ENCODE peak calls at places on chromosomes 16 and 17, in nine cellular contexts. Z is IMR-90; L is HepG2; D is AG10803; U is CD8-positive, alpha-beta T cell; Q is fibroblast of mammary gland; F is heart left ventricle; H is OCI-LY7; R is fibroblast of lung. G is an unnamed sample.

GRCh38 chr17:80146121-80147034 is 550 bp downstream of the EIF4A3 start:
- DNase-seq in Z (peak), L (no peak), D (peak), U (peak), Q (no peak), F (peak), H (peak), R (peak), G (no peak)

GRCh38 chr16:82995927-82996441 is 369.2 kb downstream of the CDH13 start:
- DNase-seq in Z (peak), L (no peak), D (peak), U (no peak), Q (peak), F (no peak), H (no peak), R (peak), G (peak)

GRCh38 chr17:35373532-35373983 is at the start of gene SLFN11:
- DNase-seq in Z (peak), L (no peak), D (peak), U (peak), Q (peak), F (peak), H (no peak), R (peak), G (peak)

GRCh38 chr17:77363821-77364361 is 223.1 kb downstream of the SEC14L1 start:
- DNase-seq in Z (peak), L (peak), D (no peak), U (no peak), Q (peak), F (peak), H (no peak), R (peak), G (no peak)

GRCh38 chr17:42698736-42699414 is 16.5 kb downstream of the CNTNAP1 start:
- DNase-seq in Z (peak), L (no peak), D (peak), U (no peak), Q (peak), F (peak), H (no peak), R (peak), G (no peak)

GRCh38 chr17:81966343-81967243 is 5.6 kb upstream of the NOTUM start:
- DNase-seq in Z (peak), L (peak), D (peak), U (no peak), Q (no peak), F (peak), H (peak), R (no peak), G (no peak)

GRCh38 chr17:46191332-46192210 is 1.7 kb downstream of the KANSL1 start:
- DNase-seq in Z (no peak), L (peak), D (peak), U (no peak), Q (no peak), F (peak), H (peak), R (peak), G (no peak)

GRCh38 chr17:61720016-61720795 is 129.2 kb upstream of the NACA2 start:
- DNase-seq in Z (peak), L (no peak), D (no peak), U (no peak), Q (peak), F (no peak), H (no peak), R (peak), G (no peak)

GRCh38 chr16:81601008-81601428 is 156.4 kb downstream of the CMIP start:
- DNase-seq in Z (peak), L (no peak), D (peak), U (no peak), Q (peak), F (no peak), H (no peak), R (peak), G (no peak)

GRCh38 chr17:36856169-36856568 is 81.1 kb upstream of the LHX1 start:
- DNase-seq in Z (no peak), L (no peak), D (no peak), U (no peak), Q (no peak), F (no peak), H (no peak), R (no peak), G (no peak)

GRCh38 chr17:16304832-16305231 is 48.4 kb downstream of the CENPV start:
- DNase-seq in Z (peak), L (peak), D (peak), U (no peak), Q (peak), F (no peak), H (peak), R (peak), G (no peak)

GRCh38 chr16:23514381-23515152 is 4.3 kb upstream of the GGA2 start:
- DNase-seq in Z (no peak), L (no peak), D (no peak), U (no peak), Q (no peak), F (no peak), H (peak), R (no peak), G (no peak)

GRCh38 chr16:51243836-51244483 is 92.9 kb upstream of the SALL1 start:
- DNase-seq in Z (peak), L (peak), D (no peak), U (no peak), Q (peak), F (no peak), H (no peak), R (peak), G (no peak)

GRCh38 chr17:50139950-50140885 is 10.3 kb upstream of the SAMD14 start:
- DNase-seq in Z (peak), L (peak), D (peak), U (peak), Q (peak), F (peak), H (peak), R (peak), G (no peak)

GRCh38 chr17:66952031-66952524 is 12.4 kb upstream of the CACNG4 start:
- DNase-seq in Z (peak), L (peak), D (peak), U (no peak), Q (no peak), F (no peak), H (no peak), R (peak), G (peak)

GRCh38 chr17:67602974-67603373 is 114.8 kb upstream of the NOL11 start:
- DNase-seq in Z (peak), L (peak), D (peak), U (peak), Q (peak), F (no peak), H (peak), R (peak), G (peak)

GRCh38 chr16:647173-647902 is 1.8 kb upstream of the WDR90 start:
- DNase-seq in Z (no peak), L (no peak), D (no peak), U (no peak), Q (no peak), F (no peak), H (no peak), R (no peak), G (no peak)

GRCh38 chr17:47311420-47311819 is 12.3 kb upstream of the EFCAB13 start:
- DNase-seq in Z (no peak), L (no peak), D (no peak), U (no peak), Q (no peak), F (no peak), H (no peak), R (no peak), G (no peak)

GRCh38 chr17:146546-146945 is 9.2 kb downstream of the SCGB1C2 start:
- DNase-seq in Z (no peak), L (no peak), D (no peak), U (no peak), Q (no peak), F (no peak), H (no peak), R (no peak), G (no peak)

GRCh38 chr17:17512866-17513265 is 16.7 kb upstream of the RASD1 start:
- DNase-seq in Z (no peak), L (no peak), D (no peak), U (no peak), Q (no peak), F (no peak), H (no peak), R (no peak), G (no peak)

GRCh38 chr17:62680541-62681052 is 53.1 kb downstream of the MRC2 start:
- DNase-seq in Z (no peak), L (no peak), D (no peak), U (no peak), Q (peak), F (no peak), H (no peak), R (no peak), G (no peak)

GRCh38 chr17:42918902-42919521 is 18.4 kb downstream of the G6PC1 start:
- DNase-seq in Z (no peak), L (peak), D (no peak), U (no peak), Q (no peak), F (no peak), H (no peak), R (no peak), G (no peak)

GRCh38 chr16:84851192-84852127 is 31.7 kb downstream of the CRISPLD2 start:
- DNase-seq in Z (peak), L (peak), D (peak), U (no peak), Q (peak), F (no peak), H (no peak), R (peak), G (peak)

GRCh38 chr17:79050591-79050990 is 24.0 kb upstream of the ENGASE start:
- DNase-seq in Z (no peak), L (no peak), D (no peak), U (no peak), Q (no peak), F (no peak), H (no peak), R (no peak), G (no peak)

GRCh38 chr17:6666077-6666521 is 14.5 kb downstream of the C17orf100 start:
- DNase-seq in Z (peak), L (peak), D (peak), U (peak), Q (peak), F (peak), H (peak), R (peak), G (peak)

GRCh38 chr16:67024384-67024896 is 4.5 kb upstream of the CBFB start:
- DNase-seq in Z (no peak), L (no peak), D (no peak), U (peak), Q (no peak), F (no peak), H (no peak), R (no peak), G (no peak)

GRCh38 chr17:52147872-52148271 is 10.6 kb downstream of the CA10 start:
- DNase-seq in Z (no peak), L (no peak), D (no peak), U (no peak), Q (no peak), F (no peak), H (no peak), R (peak), G (no peak)

GRCh38 chr17:8857919-8858318 is 9.6 kb downstream of the PIK3R6 start:
- DNase-seq in Z (peak), L (no peak), D (peak), U (no peak), Q (peak), F (peak), H (peak), R (peak), G (peak)

GRCh38 chr16:87739801-87740200 is 26.0 kb downstream of the KLHDC4 start:
- DNase-seq in Z (no peak), L (no peak), D (no peak), U (no peak), Q (no peak), F (no peak), H (no peak), R (no peak), G (no peak)

GRCh38 chr17:27551701-27552466 is 79.1 kb upstream of the LGALS9 start:
- DNase-seq in Z (peak), L (peak), D (no peak), U (no peak), Q (no peak), F (no peak), H (no peak), R (peak), G (no peak)

GRCh38 chr17:2174048-2174447 is 119.1 kb downstream of the HIC1 start:
- DNase-seq in Z (peak), L (no peak), D (no peak), U (no peak), Q (peak), F (no peak), H (no peak), R (peak), G (no peak)

GRCh38 chr17:2176484-2177175 is 121.7 kb downstream of the HIC1 start:
- DNase-seq in Z (no peak), L (no peak), D (no peak), U (no peak), Q (no peak), F (peak), H (no peak), R (no peak), G (no peak)

GRCh38 chr17:2173005-2173404 is 118.1 kb downstream of the HIC1 start:
- DNase-seq in Z (peak), L (no peak), D (peak), U (no peak), Q (peak), F (peak), H (no peak), R (peak), G (no peak)

GRCh38 chr17:2175294-2175628 is 120.4 kb downstream of the HIC1 start:
- DNase-seq in Z (no peak), L (no peak), D (peak), U (no peak), Q (peak), F (no peak), H (no peak), R (no peak), G (no peak)

GRCh38 chr17:2174471-2175293 is 119.8 kb downstream of the HIC1 start:
- DNase-seq in Z (peak), L (peak), D (peak), U (no peak), Q (peak), F (peak), H (no peak), R (peak), G (peak)
- TF ChIP-seq CTCF in Z (peak), L (peak), D (peak), U (no peak), Q (peak), F (no peak), H (no peak), R (peak), G (peak)

GRCh38 chr16:55052335-55053070 is 121.8 kb downstream of the IRX5 start:
- DNase-seq in Z (no peak), L (no peak), D (no peak), U (no peak), Q (no peak), F (no peak), H (no peak), R (no peak), G (no peak)
- H3K4me3 ChIP-seq in Z (no peak), L (no peak), D (no peak), U (no peak), Q (no peak), F (no peak), H (no peak), R (no peak), G (no peak)

DNA sequence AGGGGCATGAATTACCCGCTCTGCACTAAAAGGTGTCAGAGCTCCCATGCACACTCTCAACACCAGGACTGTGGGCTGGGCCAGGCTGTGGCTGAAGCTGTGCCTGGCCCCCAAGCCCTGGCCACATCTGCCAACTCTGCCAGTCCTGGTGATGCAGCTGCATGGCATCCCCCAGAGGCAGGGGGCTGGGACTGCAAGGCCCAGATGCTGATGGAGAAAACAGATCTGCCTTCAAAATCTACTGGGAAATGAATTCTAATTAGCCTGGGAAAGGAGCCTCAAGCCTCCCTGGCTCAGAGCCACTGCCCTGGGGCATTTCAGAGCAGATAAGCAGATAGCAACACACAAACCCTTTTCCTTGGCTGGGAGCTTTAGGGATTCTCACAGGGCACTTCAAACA is 3.4 kb downstream of the CHST6 start:
- DNase-seq in Z (no peak), L (no peak), D (no peak), U (no peak), Q (no peak), F (no peak), H (peak), R (no peak), G (no peak)
- TF ChIP-seq CTCF in Z (no peak), L (no peak), D (no peak), U (no peak), Q (no peak), F (no peak), H (peak), R (no peak), G (peak)

DNA sequence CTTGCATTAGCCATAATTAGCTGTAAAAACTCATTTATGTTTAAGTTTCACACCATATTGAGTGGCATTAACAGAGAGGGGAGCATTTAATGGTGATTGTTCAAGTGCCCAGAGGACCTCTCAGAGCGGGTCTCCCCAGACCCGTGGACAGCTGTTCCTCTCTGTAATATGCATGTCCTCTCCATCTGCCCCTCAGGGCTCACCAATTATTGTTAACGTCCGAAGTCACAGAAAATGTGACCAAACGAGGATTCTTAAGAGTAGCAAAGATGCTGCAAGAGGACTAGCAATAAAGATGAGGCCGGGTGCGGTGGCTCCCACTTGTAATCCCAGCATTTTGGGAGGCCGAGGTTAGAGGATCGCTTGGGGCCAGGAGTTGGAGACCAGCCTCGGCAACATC is 130.2 kb downstream of the CPPED1 start:
- DNase-seq in Z (no peak), L (no peak), D (no peak), U (no peak), Q (no peak), F (no peak), H (no peak), R (no peak), G (no peak)
- H3K4me3 ChIP-seq in Z (no peak), L (no peak), D (no peak), U (no peak), Q (no peak), F (no peak), H (no peak), R (no peak), G (no peak)

G was measured in AG09309.